ENCODE peak calls at places on chromosome 1, in five cellular contexts. W is stimulated activated naive CD8-positive, alpha-beta T cell treated with anti-CD3 and anti-CD28 coated beads, Interleukin-15, amount 100 ng/mL, for 72 hours; E is heart right ventricle; H is LHCN-M2; K is HCT116. G is an unnamed sample.

GRCh38 chr1:224203243-224204016 is 20.4 kb downstream of the DEGS1 start:
- DNase-seq in W (no peak), E (peak), H (peak), K (no peak), G (peak)

GRCh38 chr1:66732407-66733166 is 19.7 kb upstream of the DYNLT5 start:
- DNase-seq in W (no peak), E (no peak), H (peak), K (no peak), G (no peak)

GRCh38 chr1:161209790-161210409 is 5.2 kb upstream of the FCER1G start:
- DNase-seq in W (peak), E (peak), H (peak), K (peak), G (peak)

GRCh38 chr1:243230914-243231313 is 24.2 kb downstream of the CEP170 start:
- DNase-seq in W (no peak), E (no peak), H (peak), K (no peak), G (no peak)

GRCh38 chr1:157948547-157949152 is 44.8 kb upstream of the KIRREL1 start:
- DNase-seq in W (no peak), E (peak), H (peak), K (peak), G (no peak)

GRCh38 chr1:44019398-44020044 is 11.7 kb downstream of the SLC6A9 start:
- DNase-seq in W (no peak), E (no peak), H (no peak), K (no peak), G (peak)

GRCh38 chr1:159205225-159205624 is 550 bp downstream of the ACKR1 start:
- DNase-seq in W (no peak), E (no peak), H (no peak), K (no peak), G (no peak)

GRCh38 chr1:183356534-183357182 is 61.5 kb downstream of the NMNAT2 start:
- DNase-seq in W (no peak), E (no peak), H (no peak), K (no peak), G (no peak)

GRCh38 chr1:47201179-47201578 is 11.3 kb upstream of the PDZK1IP1 start:
- DNase-seq in W (no peak), E (no peak), H (peak), K (no peak), G (no peak)

GRCh38 chr1:8422439-8423133 is 104.7 kb downstream of the SLC45A1 start:
- DNase-seq in W (no peak), E (no peak), H (peak), K (no peak), G (peak)

GRCh38 chr1:230280054-230280795 is 145.9 kb downstream of the PGBD5 start:
- DNase-seq in W (no peak), E (no peak), H (no peak), K (no peak), G (peak)

GRCh38 chr1:82510431-82510830 is 709.7 kb downstream of the ADGRL2 start:
- DNase-seq in W (no peak), E (no peak), H (no peak), K (no peak), G (no peak)

GRCh38 chr1:10107985-10108663 is 75.4 kb downstream of the UBE4B start:
- DNase-seq in W (no peak), E (no peak), H (peak), K (peak), G (no peak)

GRCh38 chr1:234541281-234541975 is 62.4 kb upstream of the TARBP1 start:
- DNase-seq in W (no peak), E (no peak), H (peak), K (no peak), G (no peak)

GRCh38 chr1:221865808-221866207 is 123.9 kb upstream of the DUSP10 start:
- DNase-seq in W (no peak), E (peak), H (peak), K (no peak), G (no peak)

GRCh38 chr1:243287652-243288051 is 31.8 kb downstream of the SDCCAG8 start:
- DNase-seq in W (no peak), E (no peak), H (peak), K (no peak), G (no peak)

GRCh38 chr1:23124259-23125026 is 44.2 kb downstream of the LUZP1 start:
- DNase-seq in W (no peak), E (no peak), H (no peak), K (no peak), G (no peak)

GRCh38 chr1:19484793-19485361 is 462 bp downstream of the CAPZB start:
- DNase-seq in W (peak), E (no peak), H (no peak), K (no peak), G (no peak)

GRCh38 chr1:247905899-247906503 is 10.6 kb downstream of the OR2W3 start:
- DNase-seq in W (no peak), E (no peak), H (no peak), K (no peak), G (no peak)

GRCh38 chr1:216936779-216937178 is 213.6 kb upstream of the ESRRG start:
- DNase-seq in W (no peak), E (no peak), H (no peak), K (no peak), G (no peak)

GRCh38 chr1:117025568-117025967 is 24.0 kb downstream of the CD101 start:
- DNase-seq in W (no peak), E (no peak), H (no peak), K (no peak), G (no peak)

GRCh38 chr1:180153032-180153431 is 1.6 kb upstream of the QSOX1 start:
- DNase-seq in W (no peak), E (no peak), H (no peak), K (no peak), G (no peak)

GRCh38 chr1:171743014-171743870 is 1.4 kb upstream of the VAMP4 start:
- DNase-seq in W (no peak), E (no peak), H (peak), K (no peak), G (no peak)

GRCh38 chr1:27727126-27727525 is 1.4 kb downstream of the FAM76A start:
- DNase-seq in W (no peak), E (no peak), H (peak), K (no peak), G (no peak)

GRCh38 chr1:53391982-53392381 is 64.1 kb upstream of the LRP8 start:
- DNase-seq in W (no peak), E (no peak), H (no peak), K (no peak), G (no peak)

GRCh38 chr1:222790115-222790514 is 24.7 kb upstream of the DISP1 start:
- DNase-seq in W (no peak), E (no peak), H (no peak), K (no peak), G (no peak)

GRCh38 chr1:220127076-220127475 is 33.1 kb downstream of the IARS2 start:
- DNase-seq in W (no peak), E (no peak), H (no peak), K (no peak), G (no peak)

GRCh38 chr1:223758734-223759133 is 46.4 kb downstream of the CAPN2 start:
- DNase-seq in W (no peak), E (no peak), H (no peak), K (no peak), G (no peak)

GRCh38 chr1:205351984-205352713 is 4.6 kb downstream of the KLHDC8A start:
- DNase-seq in W (no peak), E (no peak), H (no peak), K (no peak), G (no peak)

GRCh38 chr1:199447906-199448305 is 579.6 kb upstream of the NR5A2 start:
- DNase-seq in W (no peak), E (no peak), H (peak), K (no peak), G (no peak)

GRCh38 chr1:192986110-192986747 is 72.9 kb downstream of the UCHL5 start:
- DNase-seq in W (no peak), E (no peak), H (no peak), K (no peak), G (no peak)

GRCh38 chr1:109193653-109194590 is 19.8 kb upstream of the SARS1 start:
- DNase-seq in W (peak), E (no peak), H (no peak), K (no peak), G (no peak)

GRCh38 chr1:184225501-184226487 is 161.0 kb upstream of the C1orf21 start:
- DNase-seq in W (no peak), E (no peak), H (no peak), K (no peak), G (no peak)